ENCODE peak calls at places on chromosomes 3 and 15, in eight cellular contexts. Z is activated T-cell treated with anti-CD3 and anti-CD28 coated beads, Interleukin-2, amount 50 U/mL, for 1 hour; U is DMS 273 treated with DMSO at 0.1 percent for 48 hours; J is right atrium auricular region; W is AG04450; N is nucleus accumbens; Q is stimulated activated CD8-positive, alpha-beta memory T cell treated with anti-CD3 and anti-CD28 coated beads, Interleukin-2, amount 100 ng/mL, for 48 hours; E is NCI-H2081. T is an unnamed sample.

GRCh38 chr3:60017631-60018030 is 967.8 kb upstream of the CFAP20DC start:
- DNase-seq in Z (no peak), U (no peak), J (no peak), W (no peak), N (no peak), Q (peak), E (no peak), T (no peak)

GRCh38 chr3:188594137-188594536 is 440.2 kb downstream of the LPP start:
- DNase-seq in Z (no peak), U (no peak), J (no peak), W (peak), N (no peak), Q (no peak), E (no peak), T (peak)

GRCh38 chr15:40439461-40440299 is 1.1 kb upstream of the BAHD1 start:
- DNase-seq in Z (peak), U (peak), J (no peak), W (no peak), N (peak), Q (no peak), E (peak), T (peak)

GRCh38 chr3:71217640-71218222 is 365.8 kb downstream of the FOXP1 start:
- DNase-seq in Z (no peak), U (no peak), J (no peak), W (no peak), N (no peak), Q (no peak), E (no peak), T (no peak)

GRCh38 chr15:101120961-101121360 is 130.9 kb downstream of the CHSY1 start:
- DNase-seq in Z (no peak), U (no peak), J (no peak), W (no peak), N (no peak), Q (no peak), E (no peak), T (no peak)

GRCh38 chr15:92091155-92091734 is 237.7 kb downstream of the SLCO3A1 start:
- DNase-seq in Z (no peak), U (no peak), J (no peak), W (no peak), N (peak), Q (no peak), E (peak), T (peak)

GRCh38 chr15:89472785-89473256 is 23.6 kb downstream of the RHCG start:
- DNase-seq in Z (no peak), U (no peak), J (no peak), W (peak), N (peak), Q (peak), E (peak), T (peak)

GRCh38 chr3:50139718-50140423 is 15.3 kb upstream of the SEMA3F start:
- DNase-seq in Z (no peak), U (no peak), J (no peak), W (no peak), N (no peak), Q (no peak), E (no peak), T (no peak)

GRCh38 chr3:134369231-134369741 is 5.0 kb downstream of the AMOTL2 start:
- DNase-seq in Z (no peak), U (no peak), J (no peak), W (no peak), N (no peak), Q (no peak), E (no peak), T (peak)

GRCh38 chr3:160921020-160921635 is 165.1 kb downstream of the PPM1L start:
- DNase-seq in Z (no peak), U (no peak), J (no peak), W (no peak), N (no peak), Q (no peak), E (peak), T (peak)

GRCh38 chr3:160372780-160373179 is 26.2 kb downstream of the IFT80 start:
- DNase-seq in Z (no peak), U (no peak), J (no peak), W (peak), N (no peak), Q (no peak), E (no peak), T (peak)

GRCh38 chr15:63818191-63818590 is 15.6 kb downstream of the HERC1 start:
- DNase-seq in Z (no peak), U (peak), J (no peak), W (no peak), N (no peak), Q (no peak), E (no peak), T (no peak)

GRCh38 chr15:73902121-73903020 is 23.9 kb upstream of the LOXL1 start:
- DNase-seq in Z (no peak), U (no peak), J (no peak), W (no peak), N (no peak), Q (no peak), E (no peak), T (no peak)

GRCh38 chr15:41231536-41231935 is 468 bp downstream of the CHP1 start:
- DNase-seq in Z (no peak), U (no peak), J (no peak), W (no peak), N (no peak), Q (no peak), E (no peak), T (no peak)

GRCh38 chr3:40801276-40801675 is 276.5 kb downstream of the ZNF621 start:
- DNase-seq in Z (no peak), U (no peak), J (no peak), W (no peak), N (no peak), Q (no peak), E (no peak), T (no peak)

GRCh38 chr3:165518346-165518745 is 318.9 kb downstream of the BCHE start:
- DNase-seq in Z (no peak), U (no peak), J (no peak), W (no peak), N (no peak), Q (no peak), E (no peak), T (no peak)

GRCh38 chr15:63554337-63554927 is 42.8 kb upstream of the FBXL22 start:
- DNase-seq in Z (no peak), U (no peak), J (no peak), W (no peak), N (no peak), Q (no peak), E (no peak), T (no peak)

GRCh38 chr3:108006077-108006675 is 84.7 kb downstream of the CD47 start:
- DNase-seq in Z (no peak), U (no peak), J (no peak), W (no peak), N (no peak), Q (no peak), E (no peak), T (no peak)

GRCh38 chr3:171168086-171168485 is 141.6 kb upstream of the SLC2A2 start:
- DNase-seq in Z (no peak), U (no peak), J (no peak), W (no peak), N (no peak), Q (no peak), E (no peak), T (no peak)

GRCh38 chr3:4835616-4836043 is 143.6 kb upstream of the BHLHE40 start:
- DNase-seq in Z (no peak), U (no peak), J (no peak), W (no peak), N (no peak), Q (no peak), E (peak), T (no peak)

GRCh38 chr15:81072551-81072950 is 61.5 kb upstream of the CFAP161 start:
- DNase-seq in Z (no peak), U (no peak), J (no peak), W (no peak), N (no peak), Q (no peak), E (no peak), T (no peak)

GRCh38 chr15:47786371-47786770 is 69.1 kb downstream of the SEMA6D start:
- DNase-seq in Z (no peak), U (no peak), J (no peak), W (no peak), N (no peak), Q (no peak), E (no peak), T (no peak)

GRCh38 chr3:187678869-187679268 is 8.7 kb upstream of the SST start:
- DNase-seq in Z (no peak), U (no peak), J (no peak), W (peak), N (peak), Q (no peak), E (peak), T (peak)

GRCh38 chr3:55434789-55435188 is 52.3 kb downstream of the WNT5A start:
- DNase-seq in Z (no peak), U (no peak), J (no peak), W (no peak), N (no peak), Q (no peak), E (peak), T (no peak)

GRCh38 chr15:48866141-48866563 is 11.8 kb upstream of the EID1 start:
- DNase-seq in Z (no peak), U (no peak), J (no peak), W (no peak), N (no peak), Q (no peak), E (peak), T (peak)

GRCh38 chr3:82448320-82448719 is 686.9 kb upstream of the GBE1 start:
- DNase-seq in Z (no peak), U (no peak), J (no peak), W (no peak), N (no peak), Q (no peak), E (no peak), T (no peak)

GRCh38 chr3:127099982-127100381 is 92.9 kb upstream of the PRR23E start:
- DNase-seq in Z (no peak), U (no peak), J (no peak), W (no peak), N (no peak), Q (no peak), E (no peak), T (no peak)

GRCh38 chr15:67049351-67050044 is 15.9 kb upstream of the SMAD3 start:
- DNase-seq in Z (no peak), U (no peak), J (no peak), W (no peak), N (no peak), Q (no peak), E (no peak), T (peak)

GRCh38 chr15:90018216-90018831 is 17.2 kb downstream of the ZNF710 start:
- DNase-seq in Z (no peak), U (no peak), J (no peak), W (no peak), N (no peak), Q (no peak), E (no peak), T (no peak)

GRCh38 chr3:156172536-156172935 is 52.2 kb downstream of the KCNAB1 start:
- DNase-seq in Z (no peak), U (no peak), J (no peak), W (no peak), N (no peak), Q (no peak), E (no peak), T (no peak)

GRCh38 chr3:45080824-45081223 is 54.7 kb downstream of the CLEC3B start:
- DNase-seq in Z (no peak), U (no peak), J (no peak), W (no peak), N (no peak), Q (no peak), E (no peak), T (no peak)

GRCh38 chr3:66378256-66378655 is 122.6 kb downstream of the LRIG1 start:
- DNase-seq in Z (peak), U (peak), J (no peak), W (no peak), N (no peak), Q (no peak), E (peak), T (no peak)

GRCh38 chr15:64209680-64210334 is 47.0 kb upstream of the PPIB start:
- DNase-seq in Z (no peak), U (no peak), J (no peak), W (peak), N (no peak), Q (no peak), E (peak), T (no peak)

GRCh38 chr3:158970006-158970405 is 168.2 kb downstream of the MFSD1 start:
- DNase-seq in Z (no peak), U (no peak), J (no peak), W (no peak), N (no peak), Q (no peak), E (no peak), T (no peak)

GRCh38 chr15:67678948-67679347 is 136.4 kb downstream of the MAP2K5 start:
- DNase-seq in Z (no peak), U (no peak), J (no peak), W (no peak), N (no peak), Q (no peak), E (no peak), T (no peak)

GRCh38 chr3:49133226-49133951 is 539 bp upstream of the LAMB2 start:
- DNase-seq in Z (no peak), U (peak), J (peak), W (peak), N (peak), Q (no peak), E (peak), T (peak)

T was measured in SJSA1.